ENCODE peak calls at places on chromosomes 4 and X, in nine cellular contexts. X is hypothalamus, M is GDM1, I is stomach, V is Calu3, N is endothelial cell of umbilical vein, Y is glutamatergic neuron, W is T47D, L is KBM-7. R is an unnamed sample.

GRCh38 chr4:55030606-55031005 is 94.8 kb downstream of the KDR start:
- DNase-seq in X (no peak), M (no peak), I (no peak), V (no peak), N (no peak), Y (no peak), W (no peak), L (no peak), R (no peak)

GRCh38 chrX:12401252-12401651 is 263.0 kb downstream of the FRMPD4 start:
- DNase-seq in X (no peak), M (no peak), I (no peak), V (no peak), N (no peak), Y (no peak), W (no peak), L (no peak), R (no peak)

GRCh38 chrX:130118396-130118795 is 8.1 kb upstream of the ELF4 start:
- DNase-seq in X (no peak), M (no peak), I (no peak), V (peak; percentile 40), N (peak; percentile 88), Y (no peak), W (no peak), L (peak; percentile 43), R (no peak)

GRCh38 chr4:89055157-89056080 is 1.6 kb downstream of the FAM13A start:
- DNase-seq in X (no peak), M (no peak), I (no peak), V (no peak), N (no peak), Y (no peak), W (no peak), L (peak; percentile 33), R (peak; percentile 9)

GRCh38 chrX:130171446-130172126 is at the start of gene RAB33A:
- DNase-seq in X (peak; percentile 1), M (peak; percentile 45), I (no peak), V (peak; percentile 4), N (no peak), Y (peak; percentile 41), W (no peak), L (peak; percentile 61), R (peak; percentile 84)

GRCh38 chr4:5789141-5789540 is 78.1 kb downstream of the EVC start:
- DNase-seq in X (no peak), M (no peak), I (no peak), V (no peak), N (no peak), Y (no peak), W (no peak), L (no peak), R (no peak)

GRCh38 chrX:7132335-7133035 is 15.0 kb upstream of the STS start:
- DNase-seq in X (no peak), M (no peak), I (peak; percentile 90), V (peak; percentile 81), N (peak; percentile 71), Y (peak; percentile 35), W (no peak), L (peak; percentile 64), R (peak; percentile 26)

GRCh38 chr4:48212165-48212564 is 57.5 kb downstream of the TEC start:
- DNase-seq in X (no peak), M (peak; percentile 90), I (no peak), V (no peak), N (no peak), Y (no peak), W (no peak), L (peak; percentile 93), R (no peak)

GRCh38 chr4:183860726-183861125 is 44.4 kb upstream of the STOX2 start:
- DNase-seq in X (no peak), M (no peak), I (no peak), V (no peak), N (no peak), Y (no peak), W (no peak), L (no peak), R (no peak)

GRCh38 chrX:50839730-50840129 is 25.7 kb upstream of the SHROOM4 start:
- DNase-seq in X (no peak), M (no peak), I (no peak), V (no peak), N (no peak), Y (no peak), W (no peak), L (no peak), R (no peak)

GRCh38 chr4:44237643-44238042 is 211.0 kb downstream of the KCTD8 start:
- DNase-seq in X (no peak), M (no peak), I (no peak), V (no peak), N (no peak), Y (no peak), W (no peak), L (no peak), R (no peak)

GRCh38 chrX:129249563-129249962 is 273.7 kb downstream of the SMARCA1 start:
- DNase-seq in X (no peak), M (no peak), I (no peak), V (no peak), N (no peak), Y (no peak), W (no peak), L (no peak), R (no peak)

GRCh38 chr4:13988347-13989265 is 361.1 kb upstream of the BOD1L1 start:
- DNase-seq in X (no peak), M (no peak), I (no peak), V (no peak), N (no peak), Y (no peak), W (no peak), L (no peak), R (no peak)